ENCODE peak calls at places on chromosomes 3 and 15, in six cellular contexts. O is OCI-LY7, N is PC-9, E is progenitor cell of endocrine pancreas, R is thyroid gland, T is HFFc6. Q is an unnamed sample.

GRCh38 chr3:175041369-175041768 is 182.2 kb downstream of the NAALADL2 start:
- DNase-seq in O (no peak), N (no peak), E (no peak), R (no peak), T (peak), Q (no peak)

GRCh38 chr15:73050561-73051297 is 1.5 kb upstream of the NEO1 start:
- DNase-seq in O (no peak), N (no peak), E (no peak), R (no peak), T (no peak), Q (no peak)

GRCh38 chr15:100055821-100056220 is 286.0 kb downstream of the ADAMTS17 start:
- DNase-seq in O (no peak), N (no peak), E (no peak), R (no peak), T (no peak), Q (no peak)

GRCh38 chr15:68417051-68417450 is 14.9 kb downstream of the ITGA11 start:
- DNase-seq in O (no peak), N (no peak), E (no peak), R (no peak), T (no peak), Q (no peak)

GRCh38 chr3:31704651-31705179 is 172.0 kb downstream of the STT3B start:
- DNase-seq in O (no peak), N (peak), E (no peak), R (peak), T (peak), Q (peak)

GRCh38 chr3:3635109-3635508 is 164.1 kb upstream of the LRRN1 start:
- DNase-seq in O (no peak), N (no peak), E (no peak), R (no peak), T (no peak), Q (no peak)

GRCh38 chr15:38894260-38894948 is 329.8 kb upstream of the RASGRP1 start:
- DNase-seq in O (no peak), N (no peak), E (no peak), R (no peak), T (peak), Q (peak)

GRCh38 chr3:152123457-152123856 is 145.3 kb upstream of the MBNL1 start:
- DNase-seq in O (no peak), N (no peak), E (no peak), R (no peak), T (no peak), Q (no peak)

GRCh38 chr3:182342252-182342651 is 451.1 kb upstream of the ATP11B start:
- DNase-seq in O (no peak), N (no peak), E (no peak), R (no peak), T (no peak), Q (no peak)

GRCh38 chr3:38560284-38560683 is 64.1 kb downstream of the EXOG start:
- DNase-seq in O (no peak), N (no peak), E (no peak), R (no peak), T (no peak), Q (no peak)

GRCh38 chr3:25420885-25421284 is 7.2 kb upstream of the RARB start:
- DNase-seq in O (no peak), N (no peak), E (no peak), R (no peak), T (no peak), Q (no peak)

GRCh38 chr3:354433-354832 is 157.9 kb downstream of the CHL1 start:
- DNase-seq in O (peak), N (peak), E (peak), R (peak), T (peak), Q (no peak)

GRCh38 chr3:171116365-171116764 is 89.8 kb upstream of the SLC2A2 start:
- DNase-seq in O (no peak), N (no peak), E (no peak), R (no peak), T (peak), Q (peak)

GRCh38 chr3:52432225-52432624 is 12.7 kb downstream of the SEMA3G start:
- DNase-seq in O (no peak), N (no peak), E (no peak), R (no peak), T (no peak), Q (no peak)

GRCh38 chr15:94607176-94607654 is 375.9 kb downstream of the MCTP2 start:
- DNase-seq in O (peak), N (no peak), E (no peak), R (peak), T (no peak), Q (no peak)

GRCh38 chr3:118476885-118477618 is 557.6 kb downstream of the IGSF11 start:
- DNase-seq in O (no peak), N (no peak), E (no peak), R (no peak), T (no peak), Q (no peak)

GRCh38 chr3:49295489-49296058 is 18.5 kb upstream of the C3orf62 start:
- DNase-seq in O (peak), N (no peak), E (no peak), R (no peak), T (peak), Q (no peak)

GRCh38 chr3:146277953-146278631 is 27.2 kb upstream of the PLSCR4 start:
- DNase-seq in O (no peak), N (no peak), E (no peak), R (no peak), T (peak), Q (peak)

GRCh38 chr15:25508369-25509002 is 69.7 kb upstream of the UBE3A start:
- DNase-seq in O (peak), N (no peak), E (no peak), R (no peak), T (peak), Q (no peak)
- TF ChIP-seq CTCF in O (peak), N (peak), E (peak), R (peak), T (peak), Q (peak)

GRCh38 chr3:126216416-126216815 is 36.0 kb upstream of the ALDH1L1 start:
- DNase-seq in O (no peak), N (peak), E (no peak), R (no peak), T (peak), Q (peak)

GRCh38 chr3:126212250-126212628 is 31.9 kb upstream of the ALDH1L1 start:
- DNase-seq in O (no peak), N (no peak), E (no peak), R (no peak), T (no peak), Q (no peak)

GRCh38 chr3:126212629-126213375 is 32.4 kb upstream of the ALDH1L1 start:
- DNase-seq in O (no peak), N (peak), E (peak), R (peak), T (peak), Q (no peak)

GRCh38 chr3:126211569-126211968 is 31.2 kb upstream of the ALDH1L1 start:
- DNase-seq in O (no peak), N (peak), E (no peak), R (no peak), T (no peak), Q (no peak)

DNA sequence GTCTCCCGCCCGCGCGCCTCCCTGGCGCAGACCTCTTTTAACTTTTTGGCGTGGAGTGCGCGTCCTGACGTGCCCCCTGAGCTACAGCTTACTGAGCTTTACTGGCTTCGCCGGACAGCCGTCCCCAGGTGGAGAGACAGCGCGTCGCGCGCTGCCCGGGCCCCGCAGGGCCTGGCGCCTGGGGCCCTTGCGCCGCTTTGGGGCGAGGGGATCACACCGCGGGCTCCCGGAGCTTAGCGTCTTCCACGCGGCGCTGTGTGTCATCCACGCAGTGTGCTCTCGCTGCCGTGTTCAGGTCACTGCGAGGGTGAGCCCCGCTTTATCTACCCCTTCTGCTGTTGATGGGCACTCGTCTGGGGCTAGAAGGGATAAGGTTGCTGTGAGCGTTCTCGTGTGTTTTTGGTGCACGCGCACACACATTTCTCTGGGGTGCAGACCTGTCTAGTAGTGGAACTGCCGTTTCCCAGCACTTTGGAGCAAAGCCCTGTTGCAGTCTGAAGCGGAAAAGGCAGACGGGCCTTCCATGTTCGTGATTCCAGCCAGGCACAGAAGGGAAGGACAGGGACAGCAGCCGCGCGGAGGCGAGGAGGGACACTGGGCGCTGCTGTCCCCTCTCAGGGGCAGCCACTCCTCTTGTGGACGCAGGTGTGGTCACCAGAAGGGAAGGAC is 33.1 kb upstream of the ALDH1L1 start:
- DNase-seq in O (no peak), N (peak), E (no peak), R (no peak), T (no peak), Q (no peak)
- TF ChIP-seq CTCF in O (no peak), N (no peak), E (no peak), R (no peak), T (peak), Q (no peak)

GRCh38 chr3:192930585-192930984 is 12.9 kb upstream of the MB21D2 start:
- DNase-seq in O (no peak), N (no peak), E (no peak), R (no peak), T (no peak), Q (no peak)

GRCh38 chr3:192928016-192928415 is 10.4 kb upstream of the MB21D2 start:
- DNase-seq in O (no peak), N (no peak), E (no peak), R (no peak), T (no peak), Q (no peak)

GRCh38 chr3:192928720-192929119 is 11.1 kb upstream of the MB21D2 start:
- DNase-seq in O (no peak), N (no peak), E (no peak), R (no peak), T (no peak), Q (no peak)

GRCh38 chr3:192929755-192930491 is 12.3 kb upstream of the MB21D2 start:
- DNase-seq in O (no peak), N (no peak), E (no peak), R (no peak), T (peak), Q (peak)

GRCh38 chr3:192929146-192929545 is 11.5 kb upstream of the MB21D2 start:
- DNase-seq in O (no peak), N (no peak), E (no peak), R (no peak), T (peak), Q (no peak)
- TF ChIP-seq CTCF in O (no peak), N (no peak), E (no peak), R (no peak), T (no peak), Q (no peak)

DNA sequence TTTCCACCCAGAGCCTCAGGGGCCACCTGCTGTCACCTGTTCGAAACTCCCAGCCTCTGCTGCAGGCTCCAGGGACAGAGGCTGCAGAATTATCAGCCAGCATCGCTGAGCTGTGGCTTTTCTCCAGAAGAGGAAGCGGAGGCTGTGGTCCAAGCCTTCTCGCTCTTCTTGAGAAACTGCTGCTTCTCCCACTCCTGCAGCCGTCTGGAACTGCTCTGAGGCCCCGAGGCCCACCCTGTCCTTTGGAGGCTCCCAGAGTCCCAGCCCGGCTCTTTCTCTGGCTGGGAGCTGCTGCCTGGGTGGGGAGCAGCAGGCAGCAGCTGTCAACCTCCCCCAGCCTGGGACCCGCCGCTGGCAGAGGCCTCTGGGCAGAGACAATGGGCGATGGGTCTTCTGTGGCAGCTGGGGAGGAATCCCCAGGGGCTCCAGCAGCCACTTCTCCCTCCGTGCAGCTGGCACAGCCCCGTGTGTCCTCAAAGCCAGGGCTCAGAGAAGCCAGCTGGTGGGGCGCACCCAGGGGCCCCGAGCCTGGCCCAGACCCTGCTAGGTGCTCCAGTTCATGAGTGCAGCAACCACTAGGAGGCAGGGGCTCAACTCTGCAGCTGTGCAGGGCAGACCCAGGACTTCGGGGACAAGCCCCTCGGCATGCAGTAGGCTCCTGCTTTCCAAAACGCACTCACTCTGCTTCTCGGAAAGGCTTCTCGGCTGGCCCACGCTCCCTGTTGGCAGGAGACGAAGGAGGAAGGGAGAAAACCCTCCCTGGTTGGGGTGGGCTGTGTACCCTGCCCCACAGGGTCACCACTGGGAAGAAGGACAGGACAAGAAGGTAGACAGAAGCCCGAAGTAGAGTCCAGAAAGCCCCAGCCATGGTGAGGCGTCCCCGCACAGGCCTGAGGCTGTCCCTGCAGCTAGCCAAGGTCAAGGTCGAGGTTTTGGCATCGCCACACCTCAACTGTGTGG is 49.9 kb upstream of the FURIN start:
- DNase-seq in O (peak), N (no peak), E (no peak), R (no peak), T (no peak), Q (no peak)
- TF ChIP-seq CTCF in O (peak), N (no peak), E (peak), R (no peak), T (peak), Q (no peak)

DNA sequence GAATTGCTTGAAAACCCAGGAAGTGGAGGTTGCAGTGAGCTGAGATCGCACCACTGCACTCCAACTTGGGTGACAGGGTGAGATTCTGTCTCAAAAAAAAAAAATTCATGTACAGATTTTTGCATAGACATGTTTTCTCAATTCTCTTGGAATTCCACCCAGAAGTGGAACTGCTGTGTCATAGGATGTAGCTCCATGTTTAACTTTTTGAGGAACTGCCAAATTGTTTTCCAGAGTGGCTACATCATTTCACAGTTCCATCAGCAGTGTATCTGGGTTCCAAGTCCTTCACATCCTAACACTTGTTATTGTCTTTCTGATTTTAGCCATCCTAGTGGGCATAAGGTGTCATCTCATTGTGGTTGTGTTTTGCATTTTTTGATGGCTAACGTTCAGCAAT is 9.9 kb downstream of the CAPN7 start:
- DNase-seq in O (peak), N (no peak), E (no peak), R (no peak), T (no peak), Q (no peak)
- TF ChIP-seq CTCF in O (no peak), N (no peak), E (no peak), R (no peak), T (no peak), Q (no peak)